ENCODE peak calls at places on chromosomes 4 and X, in seven cellular contexts. X, C, S, G, P, K and Q are unnamed samples.

GRCh38 chr4:42703776-42704175 is 46.9 kb upstream of the ATP8A1 start:
- DNase-seq in X (no peak), C (no peak), S (no peak), G (no peak), P (no peak), K (no peak), Q (no peak)

GRCh38 chr4:73275318-73275654 is 16.7 kb upstream of the ANKRD17 start:
- DNase-seq in X (no peak), C (no peak), S (no peak), G (no peak), P (no peak), K (no peak), Q (no peak)

GRCh38 chrX:130676861-130677260 is 226.1 kb downstream of the ENOX2 start:
- DNase-seq in X (no peak), C (peak; percentile 2), S (no peak), G (no peak), P (no peak), K (no peak), Q (no peak)

GRCh38 chr4:93174598-93174997 is 654.0 kb upstream of the ATOH1 start:
- DNase-seq in X (no peak), C (no peak), S (no peak), G (no peak), P (no peak), K (no peak), Q (no peak)

GRCh38 chr4:145937990-145938611 is 522 bp downstream of the ZNF827 start:
- DNase-seq in X (peak; percentile 20), C (peak; percentile 52), S (no peak), G (no peak), P (peak; percentile 26), K (no peak), Q (no peak)

GRCh38 chr4:165325732-165326512 is 1.5 kb upstream of the MSMO1 start:
- DNase-seq in X (no peak), C (peak; percentile 88), S (no peak), G (peak; percentile 53), P (peak; percentile 93), K (no peak), Q (peak; percentile 51)

GRCh38 chr4:121881213-121881612 is 10.9 kb upstream of the BBS7 start:
- DNase-seq in X (no peak), C (no peak), S (no peak), G (no peak), P (no peak), K (no peak), Q (no peak)

GRCh38 chr4:52575406-52575805 is 83.7 kb downstream of the USP46 start:
- DNase-seq in X (no peak), C (no peak), S (no peak), G (no peak), P (no peak), K (no peak), Q (no peak)

GRCh38 chr4:54588404-54588803 is 69.4 kb upstream of the KIT start:
- DNase-seq in X (no peak), C (peak; percentile 17), S (no peak), G (no peak), P (peak; percentile 4), K (no peak), Q (peak; percentile 59)

GRCh38 chr4:40329805-40330204 is 5.3 kb upstream of the CHRNA9 start:
- DNase-seq in X (no peak), C (no peak), S (no peak), G (no peak), P (no peak), K (no peak), Q (no peak)

GRCh38 chr4:26005764-26006163 is 91.7 kb downstream of the SMIM20 start:
- DNase-seq in X (no peak), C (no peak), S (no peak), G (no peak), P (no peak), K (no peak), Q (no peak)

GRCh38 chrX:123878177-123878576 is 18.3 kb downstream of the XIAP start:
- DNase-seq in X (no peak), C (peak; percentile 32), S (no peak), G (no peak), P (no peak), K (no peak), Q (no peak)

GRCh38 chr4:181674315-181674714 is 568.9 kb upstream of the TENM3 start:
- DNase-seq in X (no peak), C (peak; percentile 80), S (no peak), G (no peak), P (peak; percentile 78), K (no peak), Q (peak; percentile 89)

GRCh38 chrX:39518451-39519212 is 579.1 kb downstream of the BCOR start:
- DNase-seq in X (peak; percentile 37), C (no peak), S (no peak), G (no peak), P (peak; percentile 12), K (peak; percentile 35), Q (no peak)

GRCh38 chr4:88008133-88008621 is 742 bp downstream of the PKD2 start:
- DNase-seq in X (peak; percentile 28), C (peak; percentile 60), S (no peak), G (no peak), P (peak; percentile 50), K (peak; percentile 35), Q (no peak)

GRCh38 chr4:35151816-35152572 is 1092.3 kb downstream of the ARAP2 start:
- DNase-seq in X (peak; percentile 21), C (no peak), S (no peak), G (no peak), P (no peak), K (no peak), Q (no peak)
- TF ChIP-seq CTCF in X (peak; percentile 38), C (no peak), S (no peak), G (peak; percentile 1), P (no peak), K (no peak), Q (peak; percentile 32)

GRCh38 chr4:23887173-23887572 is 2.7 kb downstream of the PPARGC1A start:
- DNase-seq in X (no peak), C (no peak), S (no peak), G (no peak), P (no peak), K (no peak), Q (no peak)

GRCh38 chr4:23888421-23889319 is 1.2 kb downstream of the PPARGC1A start:
- DNase-seq in X (no peak), C (peak; percentile 71), S (no peak), G (peak; percentile 13), P (peak; percentile 65), K (no peak), Q (no peak)

GRCh38 chr4:23889814-23890269 is at the start of gene PPARGC1A:
- DNase-seq in X (peak; percentile 47), C (peak; percentile 61), S (no peak), G (no peak), P (peak; percentile 45), K (no peak), Q (peak; percentile 91)

GRCh38 chr4:23889368-23889767 is 479 bp downstream of the PPARGC1A start:
- DNase-seq in X (no peak), C (no peak), S (no peak), G (no peak), P (no peak), K (no peak), Q (no peak)

GRCh38 chr4:23887989-23888388 is 1.9 kb downstream of the PPARGC1A start:
- DNase-seq in X (no peak), C (no peak), S (no peak), G (no peak), P (no peak), K (no peak), Q (no peak)
- H3K4me3 ChIP-seq in X (no peak overlapping the region), C (peak overlapping the region; percentile 63), S (peak overlapping the region; percentile 58), G (no peak overlapping the region), P (peak overlapping the region; percentile 67), K (peak overlapping the region; percentile 61), Q (peak overlapping the region; percentile 86)

DNA sequence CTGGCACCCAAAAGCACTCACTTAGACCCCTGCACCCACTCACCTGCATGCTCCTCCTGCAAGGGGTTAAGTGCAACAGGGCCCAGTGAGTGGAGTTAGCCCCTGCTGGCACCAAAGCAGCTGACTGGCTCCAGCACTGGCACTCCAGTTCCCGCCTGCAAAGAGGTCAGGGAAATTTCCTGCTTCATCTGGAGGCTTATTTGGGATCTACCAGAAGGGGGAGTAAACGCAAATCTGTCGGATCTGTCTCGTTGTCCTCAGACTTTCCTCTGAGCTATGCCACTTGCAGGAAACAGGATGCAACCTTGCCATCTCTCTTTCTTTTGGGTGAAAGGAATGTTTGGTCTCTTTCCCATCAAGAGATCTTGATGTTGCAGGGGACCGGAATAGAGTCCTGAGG is 435.6 kb downstream of the PCDH10 start:
- DNase-seq in X (no peak), C (no peak), S (no peak), G (no peak), P (no peak), K (no peak), Q (no peak)
- TF ChIP-seq CTCF in X (no peak), C (no peak), S (no peak), G (peak; percentile 15), P (no peak), K (no peak), Q (no peak)

DNA sequence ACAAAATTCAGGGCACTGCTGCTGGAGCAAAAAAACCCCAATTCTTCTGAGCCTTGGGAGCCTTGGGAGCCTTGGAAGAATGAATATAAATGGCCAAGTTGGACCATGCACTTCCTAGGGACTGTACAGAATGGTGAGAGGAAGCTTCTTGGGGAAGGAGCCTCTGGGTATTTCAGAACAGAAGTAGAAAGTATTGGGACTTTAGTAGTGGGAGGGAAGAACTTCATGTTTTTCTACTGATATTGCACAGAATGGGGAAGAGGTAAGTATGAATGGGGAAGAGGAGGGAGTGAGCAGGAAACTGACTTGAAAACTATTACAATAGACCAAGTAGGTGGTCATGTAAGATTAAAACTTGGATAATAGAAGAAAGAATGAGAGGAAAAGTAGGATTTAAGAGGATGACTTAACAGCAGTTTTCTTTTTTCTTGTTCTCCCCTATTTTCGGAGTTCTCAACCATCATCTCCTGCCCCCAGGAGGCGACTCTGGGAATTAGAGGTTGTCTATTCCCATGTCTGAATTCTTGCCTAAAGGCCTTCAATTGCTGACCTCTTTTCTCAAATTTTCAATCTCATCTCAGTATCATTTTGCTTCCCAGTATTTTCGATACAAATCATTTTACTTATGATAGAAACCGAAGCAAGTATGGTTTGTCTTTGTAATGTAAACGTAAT is 44.5 kb upstream of the TAPT1 start:
- DNase-seq in X (no peak), C (no peak), S (no peak), G (no peak), P (no peak), K (no peak), Q (no peak)
- H3K4me3 ChIP-seq in X (no peak overlapping the region), C (no peak overlapping the region), S (no peak overlapping the region), G (no peak overlapping the region), P (no peak overlapping the region), K (no peak overlapping the region), Q (no peak overlapping the region)

GRCh38 chrX:16042980-16043379 is 80.4 kb upstream of the GRPR start:
- DNase-seq in X (no peak), C (no peak), S (no peak), G (no peak), P (no peak), K (no peak), Q (no peak)
- TF ChIP-seq CTCF in X (no peak), C (no peak), S (no peak), G (no peak), P (no peak), K (no peak), Q (no peak)